ENCODE peak calls at places on chromosomes 2 and 18, in five cellular contexts. One of them, this sample, is unnamed.

GRCh38 chr2:150141241-150142001 is 346.0 kb downstream of the RND3 start:
- DNase-seq in breast epithelium: no peak
- DNase-seq in AG10803: no peak
- DNase-seq in brain microvascular endothelial cell: peak; percentile 56
- DNase-seq in right atrium auricular region: no peak
- DNase-seq in this sample: no peak

GRCh38 chr18:62128157-62128556 is 58.7 kb downstream of the PIGN start:
- DNase-seq in breast epithelium: no peak
- DNase-seq in AG10803: peak; percentile 75
- DNase-seq in brain microvascular endothelial cell: peak; percentile 55
- DNase-seq in right atrium auricular region: no peak
- DNase-seq in this sample: no peak

GRCh38 chr18:27378396-27379094 is 193.4 kb upstream of the CHST9 start:
- DNase-seq in breast epithelium: no peak
- DNase-seq in AG10803: peak; percentile 1
- DNase-seq in brain microvascular endothelial cell: peak; percentile 8
- DNase-seq in right atrium auricular region: no peak
- DNase-seq in this sample: no peak

GRCh38 chr2:225590932-225591331 is 191.4 kb downstream of the NYAP2 start:
- DNase-seq in breast epithelium: no peak
- DNase-seq in AG10803: no peak
- DNase-seq in brain microvascular endothelial cell: no peak
- DNase-seq in right atrium auricular region: no peak
- DNase-seq in this sample: no peak

GRCh38 chr18:40210696-40211095 is 1744.3 kb upstream of the PIK3C3 start:
- DNase-seq in breast epithelium: no peak
- DNase-seq in AG10803: no peak
- DNase-seq in brain microvascular endothelial cell: no peak
- DNase-seq in right atrium auricular region: no peak
- DNase-seq in this sample: no peak

GRCh38 chr2:30620102-30620501 is 173.1 kb downstream of the LCLAT1 start:
- DNase-seq in breast epithelium: no peak
- DNase-seq in AG10803: no peak
- DNase-seq in brain microvascular endothelial cell: no peak
- DNase-seq in right atrium auricular region: no peak
- DNase-seq in this sample: no peak

GRCh38 chr2:176104338-176105077 is 2.6 kb upstream of the HOXD11 start:
- DNase-seq in breast epithelium: no peak
- DNase-seq in AG10803: peak; percentile 45
- DNase-seq in brain microvascular endothelial cell: no peak
- DNase-seq in right atrium auricular region: no peak
- DNase-seq in this sample: peak; percentile 67

GRCh38 chr2:100451734-100452133 is 18.5 kb upstream of the NMS start:
- DNase-seq in breast epithelium: no peak
- DNase-seq in AG10803: no peak
- DNase-seq in brain microvascular endothelial cell: no peak
- DNase-seq in right atrium auricular region: no peak
- DNase-seq in this sample: no peak

GRCh38 chr2:59339837-59340207 is 1098.7 kb upstream of the FANCL start:
- DNase-seq in breast epithelium: no peak
- DNase-seq in AG10803: no peak
- DNase-seq in brain microvascular endothelial cell: no peak
- DNase-seq in right atrium auricular region: no peak
- DNase-seq in this sample: no peak

GRCh38 chr18:58980991-58981390 is 116.3 kb downstream of the ZNF532 start:
- DNase-seq in breast epithelium: no peak
- DNase-seq in AG10803: peak; percentile 29
- DNase-seq in brain microvascular endothelial cell: no peak
- DNase-seq in right atrium auricular region: no peak
- DNase-seq in this sample: no peak

GRCh38 chr2:216583157-216583556 is 50.1 kb upstream of the IGFBP2 start:
- DNase-seq in breast epithelium: no peak
- DNase-seq in AG10803: peak; percentile 81
- DNase-seq in brain microvascular endothelial cell: peak; percentile 93
- DNase-seq in right atrium auricular region: no peak
- DNase-seq in this sample: no peak

GRCh38 chr2:39492095-39492590 is 55.1 kb upstream of the MAP4K3 start:
- DNase-seq in breast epithelium: no peak
- DNase-seq in AG10803: peak; percentile 93
- DNase-seq in brain microvascular endothelial cell: peak; percentile 93
- DNase-seq in right atrium auricular region: no peak
- DNase-seq in this sample: no peak

GRCh38 chr2:130347220-130347925 is 4.7 kb downstream of the IMP4 start:
- DNase-seq in breast epithelium: no peak
- DNase-seq in AG10803: no peak
- DNase-seq in brain microvascular endothelial cell: no peak
- DNase-seq in right atrium auricular region: no peak
- DNase-seq in this sample: no peak

GRCh38 chr2:17101091-17101490 is 417.1 kb downstream of the RAD51AP2 start:
- DNase-seq in breast epithelium: no peak
- DNase-seq in AG10803: no peak
- DNase-seq in brain microvascular endothelial cell: no peak
- DNase-seq in right atrium auricular region: no peak
- DNase-seq in this sample: no peak

GRCh38 chr2:71428472-71429383 is 24.6 kb upstream of the DYSF start:
- DNase-seq in breast epithelium: no peak
- DNase-seq in AG10803: no peak
- DNase-seq in brain microvascular endothelial cell: no peak
- DNase-seq in right atrium auricular region: no peak
- DNase-seq in this sample: no peak

GRCh38 chr2:158378926-158379325 is 77.6 kb downstream of the CCDC148 start:
- DNase-seq in breast epithelium: no peak
- DNase-seq in AG10803: peak; percentile 82
- DNase-seq in brain microvascular endothelial cell: no peak
- DNase-seq in right atrium auricular region: no peak
- DNase-seq in this sample: no peak

GRCh38 chr2:181782630-181783029 is 102.3 kb upstream of the NEUROD1 start:
- DNase-seq in breast epithelium: no peak
- DNase-seq in AG10803: no peak
- DNase-seq in brain microvascular endothelial cell: no peak
- DNase-seq in right atrium auricular region: no peak
- DNase-seq in this sample: no peak

GRCh38 chr2:214587442-214587841 is 176.6 kb downstream of the VWC2L start:
- DNase-seq in breast epithelium: no peak
- DNase-seq in AG10803: no peak
- DNase-seq in brain microvascular endothelial cell: no peak
- DNase-seq in right atrium auricular region: no peak
- DNase-seq in this sample: no peak

GRCh38 chr2:165697727-165698620 is 96.1 kb downstream of the GALNT3 start:
- DNase-seq in breast epithelium: no peak
- DNase-seq in AG10803: no peak
- DNase-seq in brain microvascular endothelial cell: no peak
- DNase-seq in right atrium auricular region: no peak
- DNase-seq in this sample: no peak

GRCh38 chr18:23503967-23504352 is 649 bp downstream of the RMC1 start:
- DNase-seq in breast epithelium: no peak
- DNase-seq in AG10803: peak; percentile 6
- DNase-seq in brain microvascular endothelial cell: no peak
- DNase-seq in right atrium auricular region: no peak
- DNase-seq in this sample: no peak

GRCh38 chr2:215503381-215503780 is 67.5 kb upstream of the FN1 start:
- DNase-seq in breast epithelium: no peak
- DNase-seq in AG10803: peak; percentile 84
- DNase-seq in brain microvascular endothelial cell: no peak
- DNase-seq in right atrium auricular region: no peak
- DNase-seq in this sample: no peak

GRCh38 chr2:8413589-8414135 is 268.2 kb upstream of the ID2 start:
- DNase-seq in breast epithelium: no peak
- DNase-seq in AG10803: no peak
- DNase-seq in brain microvascular endothelial cell: no peak
- DNase-seq in right atrium auricular region: no peak
- DNase-seq in this sample: no peak

GRCh38 chr2:18117592-18117991 is 239.1 kb downstream of the KCNS3 start:
- DNase-seq in breast epithelium: no peak
- DNase-seq in AG10803: peak; percentile 51
- DNase-seq in brain microvascular endothelial cell: peak; percentile 67
- DNase-seq in right atrium auricular region: no peak
- DNase-seq in this sample: no peak

GRCh38 chr2:218179782-218180181 is 13.0 kb upstream of the CXCR1 start:
- DNase-seq in breast epithelium: no peak
- DNase-seq in AG10803: no peak
- DNase-seq in brain microvascular endothelial cell: no peak
- DNase-seq in right atrium auricular region: no peak
- DNase-seq in this sample: no peak

GRCh38 chr2:167758292-167758691 is 489.1 kb downstream of the STK39 start:
- DNase-seq in breast epithelium: no peak
- DNase-seq in AG10803: no peak
- DNase-seq in brain microvascular endothelial cell: no peak
- DNase-seq in right atrium auricular region: no peak
- DNase-seq in this sample: no peak

GRCh38 chr2:95024960-95025405 is 525 bp upstream of the MAL start:
- DNase-seq in breast epithelium: no peak
- DNase-seq in AG10803: no peak
- DNase-seq in brain microvascular endothelial cell: no peak
- DNase-seq in right atrium auricular region: no peak
- DNase-seq in this sample: no peak

GRCh38 chr2:234571620-234572407 is 74.9 kb upstream of the ARL4C start:
- DNase-seq in breast epithelium: no peak
- DNase-seq in AG10803: no peak
- DNase-seq in brain microvascular endothelial cell: no peak
- DNase-seq in right atrium auricular region: no peak
- DNase-seq in this sample: no peak

GRCh38 chr2:25050128-25050527 is 8.3 kb downstream of the EFR3B start:
- DNase-seq in breast epithelium: no peak
- DNase-seq in AG10803: no peak
- DNase-seq in brain microvascular endothelial cell: no peak
- DNase-seq in right atrium auricular region: no peak
- DNase-seq in this sample: no peak

GRCh38 chr2:227410191-227410590 is 22.4 kb upstream of the SCYGR1 start:
- DNase-seq in breast epithelium: no peak
- DNase-seq in AG10803: peak; percentile 42
- DNase-seq in brain microvascular endothelial cell: no peak
- DNase-seq in right atrium auricular region: peak; percentile 40
- DNase-seq in this sample: no peak

GRCh38 chr18:35756506-35757117 is 175.1 kb downstream of the GALNT1 start:
- DNase-seq in breast epithelium: no peak
- DNase-seq in AG10803: peak; percentile 57
- DNase-seq in brain microvascular endothelial cell: peak; percentile 57
- DNase-seq in right atrium auricular region: no peak
- DNase-seq in this sample: no peak

GRCh38 chr2:83850071-83850725 is 608.9 kb downstream of the SUCLG1 start:
- DNase-seq in breast epithelium: no peak
- DNase-seq in AG10803: peak; percentile 33
- DNase-seq in brain microvascular endothelial cell: peak; percentile 19
- DNase-seq in right atrium auricular region: no peak
- DNase-seq in this sample: no peak

GRCh38 chr18:9772847-9773677 is 65.0 kb downstream of the RAB31 start:
- DNase-seq in breast epithelium: no peak
- DNase-seq in AG10803: no peak
- DNase-seq in brain microvascular endothelial cell: no peak
- DNase-seq in right atrium auricular region: no peak
- DNase-seq in this sample: no peak

GRCh38 chr2:23531881-23532280 is 146.9 kb downstream of the KLHL29 start:
- DNase-seq in breast epithelium: no peak
- DNase-seq in AG10803: no peak
- DNase-seq in brain microvascular endothelial cell: no peak
- DNase-seq in right atrium auricular region: no peak
- DNase-seq in this sample: no peak

GRCh38 chr2:23533014-23533730 is 148.2 kb downstream of the KLHL29 start:
- DNase-seq in breast epithelium: no peak
- DNase-seq in AG10803: no peak
- DNase-seq in brain microvascular endothelial cell: no peak
- DNase-seq in right atrium auricular region: no peak
- DNase-seq in this sample: no peak

GRCh38 chr2:23530909-23531276 is 145.9 kb downstream of the KLHL29 start:
- DNase-seq in breast epithelium: no peak
- DNase-seq in AG10803: no peak
- DNase-seq in brain microvascular endothelial cell: no peak
- DNase-seq in right atrium auricular region: no peak
- DNase-seq in this sample: no peak

GRCh38 chr2:23531280-23531679 is 146.3 kb downstream of the KLHL29 start:
- DNase-seq in breast epithelium: no peak
- DNase-seq in AG10803: no peak
- DNase-seq in brain microvascular endothelial cell: no peak
- DNase-seq in right atrium auricular region: no peak
- DNase-seq in this sample: no peak

GRCh38 chr2:23532311-23533013 is 147.5 kb downstream of the KLHL29 start:
- DNase-seq in breast epithelium: no peak
- DNase-seq in AG10803: no peak
- DNase-seq in brain microvascular endothelial cell: no peak
- DNase-seq in right atrium auricular region: no peak
- DNase-seq in this sample: no peak
- TF ChIP-seq CTCF in breast epithelium: no peak
- TF ChIP-seq CTCF in AG10803: no peak
- TF ChIP-seq CTCF in brain microvascular endothelial cell: no peak
- TF ChIP-seq CTCF in right atrium auricular region: no peak
- TF ChIP-seq CTCF in this sample: no peak

GRCh38 chr2:12694990-12695774 is 21.6 kb upstream of the TRIB2 start:
- DNase-seq in breast epithelium: no peak
- DNase-seq in AG10803: no peak
- DNase-seq in brain microvascular endothelial cell: no peak
- DNase-seq in right atrium auricular region: no peak
- DNase-seq in this sample: no peak
- TF ChIP-seq CTCF in breast epithelium: no peak
- TF ChIP-seq CTCF in AG10803: no peak
- TF ChIP-seq CTCF in brain microvascular endothelial cell: no peak
- TF ChIP-seq CTCF in right atrium auricular region: no peak
- TF ChIP-seq CTCF in this sample: no peak

DNA sequence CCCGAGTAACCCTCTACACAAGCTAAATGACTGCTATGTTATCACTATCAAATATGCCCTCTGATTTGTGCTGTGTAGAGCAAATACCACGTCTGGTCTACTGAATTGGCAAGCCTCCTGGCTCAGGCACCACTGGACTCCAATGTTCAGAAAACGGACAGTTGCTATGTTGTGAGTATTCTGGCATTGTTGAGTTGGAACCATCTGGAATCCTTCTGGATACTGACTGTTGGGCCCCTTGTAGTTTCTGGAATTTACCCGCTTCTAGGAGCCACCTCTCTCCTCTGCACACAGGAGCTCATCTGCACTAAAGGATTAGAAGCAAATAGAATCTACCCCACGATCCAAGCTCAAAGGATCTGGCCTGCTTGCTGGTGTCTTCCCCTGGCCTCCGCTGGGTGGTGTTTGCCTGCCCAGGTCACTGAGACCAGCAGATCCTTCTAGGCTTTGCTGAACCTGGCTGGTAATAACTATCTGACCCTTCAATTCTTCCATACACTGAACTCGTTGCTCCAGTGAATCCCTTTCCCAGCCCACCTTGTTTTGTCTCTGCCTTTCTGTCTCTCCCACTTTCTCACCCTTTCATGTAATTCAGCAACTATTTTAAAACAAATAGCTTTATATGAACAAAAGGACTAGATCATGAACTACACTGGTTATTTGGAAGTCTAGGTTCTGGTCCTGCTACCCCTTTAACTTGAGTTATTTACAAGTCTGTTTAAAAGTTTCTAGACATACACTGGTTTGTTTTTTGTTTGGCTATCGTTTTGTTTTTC is 2.1 kb upstream of the HAAO start:
- DNase-seq in breast epithelium: no peak
- DNase-seq in AG10803: peak; percentile 24
- DNase-seq in brain microvascular endothelial cell: peak; percentile 14
- DNase-seq in right atrium auricular region: no peak
- DNase-seq in this sample: no peak
- TF ChIP-seq CTCF in breast epithelium: no peak
- TF ChIP-seq CTCF in AG10803: peak; percentile 54
- TF ChIP-seq CTCF in brain microvascular endothelial cell: peak; percentile 63
- TF ChIP-seq CTCF in right atrium auricular region: peak; percentile 32
- TF ChIP-seq CTCF in this sample: peak; percentile 54

GRCh38 chr2:127387655-127388422 is at the start of gene MAP3K2:
- DNase-seq in breast epithelium: peak; percentile 91
- DNase-seq in AG10803: peak; percentile 89
- DNase-seq in brain microvascular endothelial cell: peak; percentile 68
- DNase-seq in right atrium auricular region: peak; percentile 93
- DNase-seq in this sample: peak; percentile 97
- TF ChIP-seq CTCF in breast epithelium: no peak
- TF ChIP-seq CTCF in AG10803: no peak
- TF ChIP-seq CTCF in brain microvascular endothelial cell: no peak
- TF ChIP-seq CTCF in right atrium auricular region: no peak
- TF ChIP-seq CTCF in this sample: peak; percentile 13

This sample was measured in type B pancreatic cell.